ENCODE peak calls at places on chromosomes 13 and 19, in ten cellular contexts. R is esophagus squamous epithelium; G is NCI-H1436; D is NCI-H2081; P is LHCN-M2; K is left ventricle myocardium superior; S is stimulated activated CD4-positive, alpha-beta T cell treated with anti-CD3 and anti-CD28 coated beads, Interleukin-1b, Interleukin-23, amount 100 ng/mL, for 1 hour; Z is cardiac muscle cell; A is effector CD4-positive, alpha-beta T cell; C is pons. H is an unnamed sample.

GRCh38 chr19:28847468-28847867 is 365.5 kb downstream of the UQCRFS1 start:
- DNase-seq in G (no peak), R (no peak), P (peak), K (no peak), Z (peak), A (no peak), D (no peak), C (no peak), S (no peak), H (no peak)

GRCh38 chr19:16957151-16957662 is 68.4 kb downstream of the F2RL3 start:
- DNase-seq in S (no peak), R (no peak), A (no peak), D (no peak), G (peak), C (no peak), K (no peak), Z (peak), P (no peak), H (no peak)

GRCh38 chr13:49543656-49544055 is 41.7 kb downstream of the RCBTB1 start:
- DNase-seq in C (no peak), G (no peak), K (no peak), Z (no peak), P (no peak), A (no peak), R (no peak), S (no peak), D (no peak), H (no peak)

GRCh38 chr13:51621597-51621996 is 37.3 kb downstream of the WDFY2 start:
- DNase-seq in S (no peak), A (no peak), R (no peak), C (no peak), G (no peak), P (no peak), K (no peak), D (no peak), Z (no peak), H (no peak)

GRCh38 chr13:106182404-106182803 is 353.1 kb downstream of the EFNB2 start:
- DNase-seq in D (no peak), S (no peak), G (no peak), C (no peak), P (peak), R (no peak), K (no peak), A (no peak), Z (peak), H (no peak)

GRCh38 chr19:55241935-55242464 is 13.4 kb upstream of the TMEM86B start:
- DNase-seq in C (no peak), D (no peak), K (peak), R (no peak), Z (no peak), G (no peak), S (no peak), A (no peak), P (no peak), H (no peak)

GRCh38 chr13:26202365-26202972 is 19.6 kb downstream of the RNF6 start:
- DNase-seq in A (no peak), S (no peak), R (no peak), K (no peak), G (peak), P (peak), D (peak), C (no peak), Z (peak), H (no peak)

GRCh38 chr13:107099661-107100060 is 531.7 kb upstream of the ARGLU1 start:
- DNase-seq in P (no peak), Z (no peak), K (no peak), R (no peak), D (no peak), S (no peak), A (no peak), G (no peak), C (no peak), H (no peak)

GRCh38 chr19:4597975-4598671 is 38.6 kb upstream of the SEMA6B start:
- DNase-seq in K (peak), Z (peak), S (peak), P (peak), D (peak), C (no peak), A (no peak), G (peak), R (no peak), H (no peak)

GRCh38 chr13:36530050-36530789 is 97.9 kb downstream of the CCNA1 start:
- DNase-seq in Z (peak), R (no peak), P (no peak), K (no peak), D (no peak), G (no peak), A (no peak), C (peak), S (no peak), H (no peak)

GRCh38 chr19:2126879-2127518 is 24.4 kb downstream of the AP3D1 start:
- DNase-seq in S (no peak), D (no peak), Z (no peak), A (no peak), R (no peak), K (no peak), P (no peak), C (no peak), G (no peak), H (no peak)

GRCh38 chr13:71454509-71454908 is 412.5 kb downstream of the DACH1 start:
- DNase-seq in D (no peak), K (no peak), R (no peak), S (no peak), P (no peak), Z (no peak), G (no peak), A (no peak), C (no peak), H (no peak)

GRCh38 chr13:26942184-26942583 is 181.6 kb upstream of the GPR12 start:
- DNase-seq in R (no peak), K (no peak), G (no peak), P (no peak), C (no peak), D (no peak), Z (no peak), S (no peak), A (no peak), H (no peak)

GRCh38 chr13:46687810-46688209 is 109.2 kb downstream of the ESD start:
- DNase-seq in P (peak), A (no peak), R (no peak), K (no peak), Z (peak), S (no peak), G (no peak), D (peak), C (no peak), H (no peak)

GRCh38 chr19:15421726-15422260 is 3.0 kb upstream of the AKAP8L start:
- DNase-seq in D (no peak), G (no peak), K (peak), S (no peak), C (peak), P (no peak), R (no peak), Z (no peak), A (no peak), H (peak)

GRCh38 chr13:85798999-85799646 is at the start of gene SLITRK6:
- DNase-seq in S (no peak), K (no peak), P (peak), D (peak), G (peak), Z (peak), C (peak), R (no peak), A (no peak), H (no peak)

GRCh38 chr19:13981988-13982501 is 24.1 kb downstream of the RFX1 start:
- DNase-seq in A (no peak), G (no peak), C (no peak), R (no peak), K (no peak), D (no peak), S (no peak), Z (no peak), P (no peak), H (no peak)

GRCh38 chr13:35832551-35832950 is 298.6 kb downstream of the DCLK1 start:
- DNase-seq in D (no peak), Z (no peak), C (no peak), K (no peak), A (no peak), S (no peak), P (no peak), G (no peak), R (no peak), H (no peak)

GRCh38 chr19:33132425-33132824 is 511 bp downstream of the WDR88 start:
- DNase-seq in K (no peak), D (no peak), P (no peak), S (no peak), G (no peak), A (no peak), C (no peak), R (no peak), Z (no peak), H (no peak)

GRCh38 chr13:31725841-31726240 is 13.5 kb upstream of the RXFP2 start:
- DNase-seq in G (no peak), Z (no peak), A (no peak), P (peak), D (no peak), S (no peak), C (no peak), R (no peak), K (no peak), H (no peak)

GRCh38 chr19:8654591-8655339 is 24.3 kb downstream of the NFILZ start:
- DNase-seq in K (peak), R (no peak), A (peak), P (peak), S (peak), D (peak), C (no peak), G (peak), Z (peak), H (peak)

GRCh38 chr13:52906122-52906903 is 57.9 kb upstream of the PCDH8 start:
- DNase-seq in R (no peak), K (no peak), D (no peak), A (no peak), S (no peak), Z (no peak), G (no peak), C (no peak), P (no peak), H (no peak)

GRCh38 chr13:110713981-110714797 is 689 bp downstream of the ING1 start:
- DNase-seq in S (peak), G (peak), Z (peak), C (peak), P (peak), R (no peak), A (peak), K (peak), D (peak), H (peak)

GRCh38 chr13:49791214-49791752 is 1.2 kb downstream of the KPNA3 start:
- DNase-seq in R (no peak), G (no peak), C (peak), A (peak), P (peak), Z (peak), D (no peak), K (no peak), S (no peak), H (no peak)

GRCh38 chr13:43730642-43731041 is 56.1 kb downstream of the ENOX1 start:
- DNase-seq in A (no peak), R (no peak), S (no peak), K (no peak), C (no peak), G (no peak), D (no peak), Z (peak), P (peak), H (no peak)

GRCh38 chr13:108797354-108797753 is 167.9 kb downstream of the MYO16 start:
- DNase-seq in Z (no peak), C (no peak), R (no peak), A (no peak), G (no peak), D (no peak), S (no peak), P (no peak), K (no peak), H (no peak)

GRCh38 chr19:14395710-14396338 is 14.6 kb downstream of the ADGRE5 start:
- DNase-seq in P (no peak), S (no peak), Z (no peak), K (no peak), D (no peak), G (no peak), A (no peak), R (no peak), C (no peak), H (peak)

GRCh38 chr19:15251010-15251748 is 18.9 kb upstream of the EPHX3 start:
- DNase-seq in K (peak), D (no peak), G (no peak), S (no peak), R (no peak), A (no peak), C (no peak), P (peak), Z (peak), H (no peak)

GRCh38 chr19:41443813-41444455 is 978 bp downstream of the ERICH4 start:
- DNase-seq in Z (no peak), R (no peak), K (no peak), A (no peak), C (no peak), S (no peak), D (no peak), P (no peak), G (no peak), H (no peak)

GRCh38 chr13:30869491-30869890 is 36.6 kb upstream of the MEDAG start:
- DNase-seq in D (no peak), Z (peak), K (peak), R (no peak), S (no peak), G (no peak), A (no peak), P (no peak), C (no peak), H (no peak)

GRCh38 chr13:100362371-100362770 is 226.2 kb downstream of the GGACT start:
- DNase-seq in A (no peak), Z (no peak), P (no peak), D (no peak), C (no peak), G (no peak), K (no peak), S (no peak), R (no peak), H (no peak)

GRCh38 chr19:3844596-3844995 is 24.2 kb downstream of the ZFR2 start:
- DNase-seq in C (no peak), P (no peak), Z (no peak), S (no peak), K (no peak), D (no peak), A (no peak), G (no peak), R (no peak), H (no peak)

GRCh38 chr19:51697169-51697776 is 4.1 kb downstream of the SPACA6 start:
- DNase-seq in S (no peak), C (no peak), D (no peak), A (no peak), G (no peak), Z (no peak), R (no peak), K (no peak), P (no peak), H (no peak)

GRCh38 chr13:35512271-35512920 is 35.9 kb upstream of the MAB21L1 start:
- DNase-seq in D (no peak), K (no peak), G (no peak), A (no peak), S (no peak), R (no peak), Z (peak), P (peak), C (no peak), H (no peak)

GRCh38 chr13:102317593-102317992 is 84.3 kb downstream of the FGF14 start:
- DNase-seq in Z (peak), P (no peak), A (no peak), C (no peak), R (no peak), S (no peak), G (no peak), K (peak), D (no peak), H (peak)

H was measured in Right ventricle myocardium inferior.